ENCODE peak calls at places on chromosomes 13 and 19, in five cellular contexts. One of them, this sample, is unnamed.

GRCh38 chr13:27636624-27637288 is 15.1 kb downstream of the POLR1D start:
- DNase-seq in mesothelial cell of epicardium: no peak
- DNase-seq in mucosa of descending colon: no peak
- DNase-seq in H9: no peak
- DNase-seq in CD4-positive, alpha-beta T cell: no peak
- DNase-seq in this sample: no peak

GRCh38 chr13:98313938-98314292 is 136.8 kb upstream of the RNF113B start:
- DNase-seq in mesothelial cell of epicardium: no peak
- DNase-seq in mucosa of descending colon: no peak
- DNase-seq in H9: no peak
- DNase-seq in CD4-positive, alpha-beta T cell: no peak
- DNase-seq in this sample: no peak

GRCh38 chr13:110836600-110836903 is 78.3 kb downstream of the ANKRD10 start:
- DNase-seq in mesothelial cell of epicardium: no peak
- DNase-seq in mucosa of descending colon: no peak
- DNase-seq in H9: no peak
- DNase-seq in CD4-positive, alpha-beta T cell: no peak
- DNase-seq in this sample: no peak

GRCh38 chr19:31054430-31054829 is 294.8 kb downstream of the TSHZ3 start:
- DNase-seq in mesothelial cell of epicardium: no peak
- DNase-seq in mucosa of descending colon: no peak
- DNase-seq in H9: peak; percentile 88
- DNase-seq in CD4-positive, alpha-beta T cell: peak; percentile 9
- DNase-seq in this sample: no peak

GRCh38 chr19:28705008-28705407 is 507.9 kb downstream of the UQCRFS1 start:
- DNase-seq in mesothelial cell of epicardium: no peak
- DNase-seq in mucosa of descending colon: no peak
- DNase-seq in H9: no peak
- DNase-seq in CD4-positive, alpha-beta T cell: no peak
- DNase-seq in this sample: no peak

GRCh38 chr13:87536499-87536898 is 134.7 kb upstream of the SLITRK5 start:
- DNase-seq in mesothelial cell of epicardium: no peak
- DNase-seq in mucosa of descending colon: no peak
- DNase-seq in H9: no peak
- DNase-seq in CD4-positive, alpha-beta T cell: no peak
- DNase-seq in this sample: peak; percentile 6

GRCh38 chr13:105276571-105276970 is 1258.9 kb downstream of the EFNB2 start:
- DNase-seq in mesothelial cell of epicardium: no peak
- DNase-seq in mucosa of descending colon: no peak
- DNase-seq in H9: no peak
- DNase-seq in CD4-positive, alpha-beta T cell: no peak
- DNase-seq in this sample: no peak

GRCh38 chr13:45316210-45316799 is 24.7 kb downstream of the TPT1 start:
- DNase-seq in mesothelial cell of epicardium: no peak
- DNase-seq in mucosa of descending colon: no peak
- DNase-seq in H9: no peak
- DNase-seq in CD4-positive, alpha-beta T cell: no peak
- DNase-seq in this sample: no peak

GRCh38 chr19:35000647-35001501 is 751 bp downstream of the GRAMD1A start:
- DNase-seq in mesothelial cell of epicardium: no peak
- DNase-seq in mucosa of descending colon: peak; percentile 82
- DNase-seq in H9: peak; percentile 57
- DNase-seq in CD4-positive, alpha-beta T cell: peak; percentile 48
- DNase-seq in this sample: peak; percentile 64

GRCh38 chr13:39910833-39911232 is 255.4 kb downstream of the COG6 start:
- DNase-seq in mesothelial cell of epicardium: no peak
- DNase-seq in mucosa of descending colon: no peak
- DNase-seq in H9: no peak
- DNase-seq in CD4-positive, alpha-beta T cell: no peak
- DNase-seq in this sample: no peak

GRCh38 chr19:19451429-19452240 is 46.2 kb downstream of the GATAD2A start:
- DNase-seq in mesothelial cell of epicardium: no peak
- DNase-seq in mucosa of descending colon: no peak
- DNase-seq in H9: no peak
- DNase-seq in CD4-positive, alpha-beta T cell: no peak
- DNase-seq in this sample: no peak

GRCh38 chr13:87810920-87811344 is 139.8 kb downstream of the SLITRK5 start:
- DNase-seq in mesothelial cell of epicardium: no peak
- DNase-seq in mucosa of descending colon: peak; percentile 24
- DNase-seq in H9: no peak
- DNase-seq in CD4-positive, alpha-beta T cell: no peak
- DNase-seq in this sample: no peak

GRCh38 chr13:93496985-93497673 is 270.5 kb downstream of the GPC6 start:
- DNase-seq in mesothelial cell of epicardium: no peak
- DNase-seq in mucosa of descending colon: no peak
- DNase-seq in H9: no peak
- DNase-seq in CD4-positive, alpha-beta T cell: no peak
- DNase-seq in this sample: no peak

GRCh38 chr13:94660695-94661324 is 51.5 kb downstream of the SOX21 start:
- DNase-seq in mesothelial cell of epicardium: no peak
- DNase-seq in mucosa of descending colon: no peak
- DNase-seq in H9: no peak
- DNase-seq in CD4-positive, alpha-beta T cell: no peak
- DNase-seq in this sample: peak; percentile 9

GRCh38 chr13:113647351-113648217 is 10.4 kb downstream of the ATP4B start:
- DNase-seq in mesothelial cell of epicardium: peak; percentile 13
- DNase-seq in mucosa of descending colon: peak; percentile 93
- DNase-seq in H9: no peak
- DNase-seq in CD4-positive, alpha-beta T cell: no peak
- DNase-seq in this sample: no peak

GRCh38 chr13:114049026-114049425 is 75.2 kb upstream of the C13orf46 start:
- DNase-seq in mesothelial cell of epicardium: no peak
- DNase-seq in mucosa of descending colon: peak; percentile 86
- DNase-seq in H9: no peak
- DNase-seq in CD4-positive, alpha-beta T cell: peak; percentile 29
- DNase-seq in this sample: peak; percentile 69

GRCh38 chr13:34256236-34256635 is 438.3 kb downstream of the RFC3 start:
- DNase-seq in mesothelial cell of epicardium: no peak
- DNase-seq in mucosa of descending colon: no peak
- DNase-seq in H9: no peak
- DNase-seq in CD4-positive, alpha-beta T cell: no peak
- DNase-seq in this sample: no peak

GRCh38 chr13:65653548-65654078 is 1576.5 kb downstream of the PCDH9 start:
- DNase-seq in mesothelial cell of epicardium: no peak
- DNase-seq in mucosa of descending colon: no peak
- DNase-seq in H9: no peak
- DNase-seq in CD4-positive, alpha-beta T cell: no peak
- DNase-seq in this sample: no peak

GRCh38 chr13:65660696-65661095 is 1569.4 kb downstream of the PCDH9 start:
- DNase-seq in mesothelial cell of epicardium: no peak
- DNase-seq in mucosa of descending colon: no peak
- DNase-seq in H9: no peak
- DNase-seq in CD4-positive, alpha-beta T cell: no peak
- DNase-seq in this sample: no peak

GRCh38 chr13:65656740-65657329 is 1573.3 kb downstream of the PCDH9 start:
- DNase-seq in mesothelial cell of epicardium: no peak
- DNase-seq in mucosa of descending colon: no peak
- DNase-seq in H9: no peak
- DNase-seq in CD4-positive, alpha-beta T cell: no peak
- DNase-seq in this sample: no peak
- TF ChIP-seq CTCF in mesothelial cell of epicardium: peak; percentile 50
- TF ChIP-seq CTCF in mucosa of descending colon: no peak
- TF ChIP-seq CTCF in H9: peak; percentile 61
- TF ChIP-seq CTCF in CD4-positive, alpha-beta T cell: no peak
- TF ChIP-seq CTCF in this sample: peak; percentile 24

DNA sequence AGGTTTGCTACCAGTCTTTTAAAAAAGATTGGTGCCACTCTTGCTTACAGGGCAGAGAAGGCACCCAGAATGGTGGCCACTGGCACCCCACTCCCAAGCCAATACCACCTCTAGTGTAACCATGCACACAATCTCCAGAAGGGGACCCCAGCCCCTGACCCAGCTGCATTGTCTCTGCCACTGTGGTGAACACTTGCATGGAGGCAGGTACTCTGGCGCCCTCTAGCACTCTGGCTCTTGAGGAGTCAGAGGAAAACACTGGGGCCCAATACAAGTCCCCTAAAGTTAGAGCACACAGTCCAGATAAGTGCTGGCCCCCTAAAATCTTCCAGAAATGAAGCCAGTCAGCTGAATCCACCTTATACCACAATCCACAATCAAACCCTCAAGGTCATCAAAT is 6.0 kb downstream of the ERVV-1 start:
- DNase-seq in mesothelial cell of epicardium: no peak
- DNase-seq in mucosa of descending colon: no peak
- DNase-seq in H9: peak; percentile 86
- DNase-seq in CD4-positive, alpha-beta T cell: no peak
- DNase-seq in this sample: no peak
- TF ChIP-seq CTCF in mesothelial cell of epicardium: no peak
- TF ChIP-seq CTCF in mucosa of descending colon: no peak
- TF ChIP-seq CTCF in H9: peak; percentile 83
- TF ChIP-seq CTCF in CD4-positive, alpha-beta T cell: no peak
- TF ChIP-seq CTCF in this sample: no peak

DNA sequence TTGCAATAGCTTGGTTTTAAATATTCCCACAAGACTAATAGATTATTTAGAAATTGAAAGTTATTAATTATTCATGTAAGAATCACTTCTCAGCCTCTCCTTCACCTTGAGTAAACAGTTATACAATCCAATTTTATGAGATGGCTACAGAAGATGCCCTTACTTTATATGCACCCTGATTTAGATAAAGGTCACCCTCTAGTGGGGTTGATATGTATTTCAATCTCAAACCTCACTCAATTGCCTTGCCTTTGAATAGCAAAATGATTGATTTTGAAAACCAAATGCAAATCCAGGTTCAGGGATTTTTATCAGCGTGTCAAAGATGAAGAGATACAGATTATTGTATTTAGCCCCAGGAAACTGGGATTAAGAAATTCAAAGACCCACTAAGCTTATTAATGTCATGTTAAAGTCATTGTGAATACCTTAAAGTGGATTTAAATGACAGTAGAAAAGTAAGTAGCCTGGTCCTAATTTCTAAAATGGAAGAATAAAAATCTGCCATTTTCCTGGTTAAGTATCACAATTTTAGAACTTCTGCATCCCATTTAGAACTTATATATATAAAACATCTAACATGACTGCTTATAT is 305.1 kb downstream of the ITGBL1 start:
- DNase-seq in mesothelial cell of epicardium: no peak
- DNase-seq in mucosa of descending colon: no peak
- DNase-seq in H9: no peak
- DNase-seq in CD4-positive, alpha-beta T cell: no peak
- DNase-seq in this sample: peak; percentile 36
- TF ChIP-seq CTCF in mesothelial cell of epicardium: peak; percentile 43
- TF ChIP-seq CTCF in mucosa of descending colon: no peak
- TF ChIP-seq CTCF in H9: peak; percentile 69
- TF ChIP-seq CTCF in CD4-positive, alpha-beta T cell: no peak
- TF ChIP-seq CTCF in this sample: peak; percentile 46

DNA sequence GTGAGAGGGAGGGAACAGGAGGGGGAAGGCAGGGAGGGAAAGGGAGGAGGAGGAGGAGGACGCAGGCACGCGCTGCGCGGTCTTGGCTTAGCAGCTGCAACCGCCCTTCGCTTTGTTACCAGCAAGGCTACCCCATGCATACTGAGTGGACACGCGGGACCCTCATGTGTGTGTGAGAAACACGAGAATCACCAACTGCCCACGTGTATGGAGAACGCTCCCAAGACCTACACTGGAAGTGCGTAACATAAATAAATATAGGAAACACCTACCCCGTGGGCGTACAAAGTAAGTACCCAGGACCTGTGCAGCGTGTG is 38.0 kb downstream of the DEDD2 start:
- DNase-seq in mesothelial cell of epicardium: no peak
- DNase-seq in mucosa of descending colon: no peak
- DNase-seq in H9: no peak
- DNase-seq in CD4-positive, alpha-beta T cell: no peak
- DNase-seq in this sample: no peak
- TF ChIP-seq CTCF in mesothelial cell of epicardium: peak; percentile 29
- TF ChIP-seq CTCF in mucosa of descending colon: no peak
- TF ChIP-seq CTCF in H9: no peak
- TF ChIP-seq CTCF in CD4-positive, alpha-beta T cell: peak; percentile 6
- TF ChIP-seq CTCF in this sample: no peak

GRCh38 chr19:44255705-44256411 is 3.8 kb upstream of the ZNF233 start:
- DNase-seq in mesothelial cell of epicardium: no peak
- DNase-seq in mucosa of descending colon: no peak
- DNase-seq in H9: no peak
- DNase-seq in CD4-positive, alpha-beta T cell: no peak
- DNase-seq in this sample: no peak

GRCh38 chr19:44258139-44258538 is 1.5 kb upstream of the ZNF233 start:
- DNase-seq in mesothelial cell of epicardium: no peak
- DNase-seq in mucosa of descending colon: no peak
- DNase-seq in H9: no peak
- DNase-seq in CD4-positive, alpha-beta T cell: no peak
- DNase-seq in this sample: no peak

GRCh38 chr19:44260343-44260681 is 626 bp downstream of the ZNF233 start:
- DNase-seq in mesothelial cell of epicardium: no peak
- DNase-seq in mucosa of descending colon: no peak
- DNase-seq in H9: no peak
- DNase-seq in CD4-positive, alpha-beta T cell: no peak
- DNase-seq in this sample: no peak

GRCh38 chr19:44258835-44259413 is 762 bp upstream of the ZNF233 start:
- DNase-seq in mesothelial cell of epicardium: no peak
- DNase-seq in mucosa of descending colon: no peak
- DNase-seq in H9: no peak
- DNase-seq in CD4-positive, alpha-beta T cell: no peak
- DNase-seq in this sample: no peak

DNA sequence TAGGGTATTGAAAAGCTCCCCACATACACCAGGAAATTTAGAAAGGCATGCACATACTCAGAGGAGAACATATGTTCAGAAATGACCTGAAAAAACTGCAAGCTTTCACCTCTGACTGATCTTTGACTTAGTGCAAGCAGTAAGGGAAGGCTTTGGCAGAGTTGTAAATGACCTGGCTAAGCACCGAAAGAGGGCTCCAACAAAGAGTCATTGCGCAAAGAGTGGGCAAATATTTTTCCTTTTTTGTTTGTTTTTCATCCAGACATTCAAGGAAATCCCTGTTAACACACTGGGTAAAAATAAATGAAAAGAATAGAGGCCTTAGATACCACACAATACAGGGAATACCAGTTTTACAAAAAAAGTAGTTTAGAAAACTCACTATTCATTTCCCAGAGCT is 5.2 kb upstream of the ZNF233 start:
- DNase-seq in mesothelial cell of epicardium: no peak
- DNase-seq in mucosa of descending colon: no peak
- DNase-seq in H9: no peak
- DNase-seq in CD4-positive, alpha-beta T cell: no peak
- DNase-seq in this sample: no peak
- TF ChIP-seq CTCF in mesothelial cell of epicardium: no peak
- TF ChIP-seq CTCF in mucosa of descending colon: no peak
- TF ChIP-seq CTCF in H9: no peak
- TF ChIP-seq CTCF in CD4-positive, alpha-beta T cell: no peak
- TF ChIP-seq CTCF in this sample: no peak

This sample was measured in GM13977.